ENCODE peak calls at places on chromosomes 2 and 18, in five cellular contexts. M is effector memory CD4-positive, alpha-beta T cell; Y is heart left ventricle; V is hepatocyte; Z is mammary epithelial cell. X is an unnamed sample. For H3K36me3 and H3K4me1, the result is how much of the 10 kb centered on the place peaks cover.

GRCh38 chr2:170113168-170113567 is 64.8 kb upstream of the MYO3B start:
- DNase-seq in M (no peak), Y (no peak), Z (no peak), V (no peak), X (no peak)

GRCh38 chr2:101255501-101255900 is 2.8 kb downstream of the CNOT11 start:
- DNase-seq in Z (peak), M (no peak), Y (no peak), V (no peak), X (peak)

GRCh38 chr2:30225131-30225762 is 6.1 kb upstream of the LBH start:
- DNase-seq in V (peak), Y (peak), Z (peak), M (peak), X (peak)

GRCh38 chr2:78992451-78992806 is 33.1 kb upstream of the REG3G start:
- DNase-seq in Y (no peak), M (no peak), V (peak), Z (no peak), X (no peak)

GRCh38 chr2:25620711-25621110 is 52.7 kb downstream of the DTNB start:
- DNase-seq in M (no peak), V (no peak), Y (no peak), Z (no peak), X (no peak)

GRCh38 chr2:45256867-45257641 is 247.8 kb upstream of the SIX2 start:
- DNase-seq in V (peak), M (no peak), Z (no peak), Y (no peak), X (no peak)

GRCh38 chr2:101124684-101125366 is 26.4 kb downstream of the TBC1D8 start:
- DNase-seq in Y (no peak), M (no peak), V (peak), Z (peak), X (peak)

GRCh38 chr2:232006282-232006681 is 44.8 kb downstream of the DIS3L2 start:
- DNase-seq in M (no peak), V (no peak), Y (no peak), Z (no peak), X (no peak)

GRCh38 chr2:191048073-191048472 is 34.1 kb upstream of the STAT1 start:
- DNase-seq in M (no peak), Y (no peak), V (no peak), Z (no peak), X (peak)

GRCh38 chr2:157444643-157445040 is 753 bp upstream of the CYTIP start:
- DNase-seq in Z (no peak), V (no peak), M (no peak), Y (no peak), X (no peak)

GRCh38 chr2:200086911-200087310 is 131.5 kb downstream of the MAIP1 start:
- DNase-seq in Z (no peak), Y (no peak), V (peak), M (no peak), X (peak)

GRCh38 chr2:145906356-145906755 is 1386.4 kb upstream of the ZEB2 start:
- DNase-seq in V (peak), Z (peak), Y (no peak), M (no peak), X (no peak)

GRCh38 chr2:101733257-101733993 is 35.9 kb downstream of the MAP4K4 start:
- DNase-seq in Y (no peak), M (no peak), V (no peak), Z (no peak), X (no peak)

GRCh38 chr2:165401285-165401852 is 68.1 kb upstream of the CSRNP3 start:
- DNase-seq in Y (no peak), M (no peak), Z (peak), V (peak), X (peak)

GRCh38 chr18:48826271-48826670 is 124.5 kb downstream of the SMAD7 start:
- DNase-seq in V (no peak), Y (no peak), Z (no peak), M (no peak), X (no peak)

GRCh38 chr2:58680938-58681337 is 439.8 kb upstream of the FANCL start:
- DNase-seq in Y (no peak), V (no peak), M (no peak), Z (no peak), X (peak)

GRCh38 chr18:44592639-44593038 is 88.0 kb upstream of the SETBP1 start:
- DNase-seq in Y (no peak), M (no peak), Z (no peak), V (peak), X (peak)

GRCh38 chr2:1486670-1487069 is 73.4 kb downstream of the TPO start:
- DNase-seq in Z (no peak), Y (peak), V (no peak), M (no peak), X (no peak)

GRCh38 chr2:209260281-209260680 is 163.6 kb upstream of the MAP2 start:
- DNase-seq in Z (no peak), M (no peak), Y (no peak), V (no peak), X (no peak)

GRCh38 chr2:109260116-109260855 is 131.3 kb downstream of the SH3RF3 start:
- DNase-seq in Z (no peak), M (no peak), V (no peak), Y (peak), X (no peak)

GRCh38 chr2:188395903-188396699 is 104.4 kb downstream of the GULP1 start:
- DNase-seq in Y (no peak), M (no peak), V (no peak), Z (no peak), X (no peak)

GRCh38 chr2:11777066-11777782 is 30.8 kb downstream of the LPIN1 start:
- DNase-seq in Z (no peak), M (no peak), V (peak), Y (no peak), X (no peak)

GRCh38 chr2:195162194-195162593 is 494.8 kb upstream of the SLC39A10 start:
- DNase-seq in Z (no peak), M (no peak), Y (no peak), V (no peak), X (no peak)

GRCh38 chr2:104521247-104521646 is 332.7 kb upstream of the POU3F3 start:
- DNase-seq in V (no peak), Z (no peak), Y (no peak), M (no peak), X (no peak)

GRCh38 chr2:161981016-161981415 is 93.0 kb downstream of the DPP4 start:
- DNase-seq in V (no peak), Z (peak), M (no peak), Y (no peak), X (no peak)

GRCh38 chr2:31660812-31661335 is 80.1 kb upstream of the SRD5A2 start:
- DNase-seq in M (no peak), Y (no peak), V (no peak), Z (peak), X (no peak)

GRCh38 chr18:23189768-23190661 is 54.7 kb downstream of the CABLES1 start:
- DNase-seq in Z (no peak), V (no peak), Y (no peak), M (no peak), X (no peak)

GRCh38 chr18:27780061-27780740 is 396.7 kb downstream of the CDH2 start:
- DNase-seq in V (no peak), Z (no peak), Y (no peak), M (no peak), X (peak)

GRCh38 chr18:53153281-53153680 is 813.3 kb downstream of the DCC start:
- DNase-seq in Z (no peak), M (no peak), Y (no peak), V (peak), X (peak)

GRCh38 chr18:55585586-55586521 is 2.1 kb downstream of the TCF4 start:
- DNase-seq in Y (no peak), Z (no peak), M (no peak), V (no peak), X (peak)

GRCh38 chr18:9109523-9109922 is 7.0 kb downstream of the NDUFV2 start:
- DNase-seq in V (no peak), M (no peak), Y (no peak), Z (no peak), X (peak)

GRCh38 chr2:9961014-9961413 is 9.5 kb downstream of the GRHL1 start:
- DNase-seq in Z (no peak), V (no peak), Y (no peak), M (no peak), X (no peak)

GRCh38 chr18:9869713-9870430 is 15.9 kb upstream of the TXNDC2 start:
- DNase-seq in M (no peak), V (peak), Z (peak), Y (no peak), X (peak)

GRCh38 chr2:100809486-100809885 is 10.5 kb upstream of the NPAS2 start:
- DNase-seq in V (no peak), Z (no peak), Y (no peak), M (no peak), X (no peak)

DNA sequence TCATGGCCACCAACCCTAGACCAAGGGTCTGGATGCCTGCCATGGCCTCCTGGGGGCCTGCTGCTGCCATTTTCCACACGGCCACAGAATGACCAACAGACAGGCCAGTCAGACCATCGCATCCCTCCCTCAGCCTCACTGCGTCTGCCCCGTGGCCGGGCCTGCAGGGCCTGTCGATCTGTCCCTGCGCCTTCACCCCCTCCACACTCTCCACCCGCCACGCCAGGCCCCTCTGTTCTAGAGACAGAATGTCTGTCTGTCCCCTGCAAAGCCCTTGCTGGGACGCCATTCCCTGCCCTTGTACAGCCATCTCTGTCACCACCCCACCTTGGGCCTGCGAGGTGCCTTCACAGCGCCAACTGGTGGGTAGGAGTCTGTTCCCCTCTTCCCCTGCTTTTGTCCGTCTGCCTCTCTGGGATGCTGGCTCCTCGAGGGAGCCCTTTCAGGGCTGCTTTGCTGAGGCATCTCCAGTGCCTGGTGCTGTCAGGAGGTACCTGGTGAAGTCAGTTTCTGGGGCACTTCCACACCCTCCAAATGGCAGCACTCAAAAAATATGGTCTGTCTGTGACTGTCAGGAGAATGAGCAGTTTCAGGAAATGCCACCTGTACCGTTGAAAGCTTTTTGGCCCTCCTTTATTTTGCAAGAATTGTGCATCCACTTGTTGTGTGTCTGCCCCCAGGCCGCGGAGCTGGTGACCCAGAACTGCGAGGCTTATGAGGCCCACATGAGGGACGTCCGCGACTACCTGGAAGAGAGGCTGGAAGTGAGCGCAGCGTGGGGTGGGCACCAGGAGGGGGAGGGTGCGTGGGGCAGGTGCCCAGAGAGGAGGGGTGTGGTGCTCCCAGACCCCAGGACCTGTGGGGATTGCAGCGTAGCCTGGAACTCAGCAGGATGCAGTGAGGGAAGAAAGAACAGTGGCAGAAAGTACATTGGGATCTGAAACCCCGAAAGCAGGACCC is 6.7 kb upstream of the ESPNL start:
- DNase-seq in M (no peak), V (no peak), Z (no peak), Y (peak), X (no peak)
- H3K36me3 ChIP-seq in M (under half), V (under half), Z (under half), Y (under half), X (under half)

GRCh38 chr2:43410055-43410604 is 183.7 kb upstream of the ZFP36L2 start:
- DNase-seq in Z (no peak), Y (no peak), V (no peak), M (no peak), X (no peak)
- H3K4me1 ChIP-seq in Z (under half), Y (half or more), V (under half), M (under half), X (under half)

DNA sequence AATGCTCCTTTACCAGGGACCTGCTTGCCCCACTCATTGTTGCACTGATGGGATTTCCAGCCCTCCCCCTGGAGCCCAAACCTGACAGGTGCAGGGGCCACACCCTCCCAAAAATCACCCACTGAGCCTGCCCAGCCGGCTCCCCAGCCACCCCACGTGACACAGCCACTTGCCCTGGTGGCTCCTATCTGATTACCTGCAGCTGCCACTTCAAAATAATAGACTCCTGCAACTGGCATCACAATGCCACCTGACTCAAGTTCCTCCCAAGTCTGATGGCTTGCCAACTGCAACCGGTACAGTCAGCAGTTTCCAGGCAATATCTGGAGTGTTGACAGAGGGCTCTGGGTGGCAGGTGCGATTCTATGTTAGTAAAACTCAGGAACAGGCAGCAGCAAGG is 66.2 kb downstream of the CRACDL start:
- DNase-seq in Z (no peak), M (no peak), V (no peak), Y (no peak), X (no peak)
- H3K4me3 ChIP-seq in Z (no peak), M (no peak), V (no peak), Y (no peak), X (no peak)

DNA sequence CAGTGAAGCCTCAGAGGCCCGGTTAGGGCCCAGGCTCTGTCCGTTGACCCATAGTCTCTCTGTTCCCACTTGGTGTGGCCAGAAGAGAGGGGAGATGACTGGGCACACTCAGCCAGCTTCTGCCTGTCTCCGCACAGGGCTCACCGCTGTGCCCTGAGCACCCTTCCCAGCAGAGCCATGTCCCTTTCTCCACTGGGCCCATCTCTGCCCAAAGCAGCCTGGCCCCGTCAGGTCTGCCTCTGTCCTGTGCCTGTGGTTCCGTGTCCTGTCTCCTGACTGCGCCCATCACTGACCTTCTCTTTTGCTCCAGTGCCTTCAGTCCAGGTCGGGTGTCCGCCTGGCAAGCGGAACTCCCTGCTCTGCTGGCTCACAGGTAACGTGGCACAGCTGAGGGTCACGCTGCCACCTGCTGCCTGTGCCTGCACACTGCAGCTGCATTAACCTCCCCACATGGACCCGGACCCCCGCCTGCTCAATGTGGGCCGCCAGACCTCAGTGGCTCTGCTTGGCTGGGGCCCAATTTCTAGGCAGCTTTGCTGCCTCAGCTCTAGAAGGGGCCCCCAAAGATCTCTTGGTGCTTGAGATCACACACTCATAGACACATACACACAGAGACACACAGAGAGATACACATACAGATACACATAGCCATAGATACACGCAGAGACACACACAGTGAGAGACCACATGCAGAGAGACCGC is 15.2 kb upstream of the CNNM3 start:
- DNase-seq in Z (peak), Y (peak), V (peak), M (peak), X (peak)
- H3K36me3 ChIP-seq in Z (under half), Y (under half), V (under half), M (under half), X (under half)

GRCh38 chr18:2985628-2986027 is 27.3 kb downstream of the LPIN2 start:
- DNase-seq in Z (peak), M (no peak), V (no peak), Y (no peak), X (peak)
- H3K4me1 ChIP-seq in Z (under half), M (under half), V (half or more), Y (under half), X (half or more)

DNA sequence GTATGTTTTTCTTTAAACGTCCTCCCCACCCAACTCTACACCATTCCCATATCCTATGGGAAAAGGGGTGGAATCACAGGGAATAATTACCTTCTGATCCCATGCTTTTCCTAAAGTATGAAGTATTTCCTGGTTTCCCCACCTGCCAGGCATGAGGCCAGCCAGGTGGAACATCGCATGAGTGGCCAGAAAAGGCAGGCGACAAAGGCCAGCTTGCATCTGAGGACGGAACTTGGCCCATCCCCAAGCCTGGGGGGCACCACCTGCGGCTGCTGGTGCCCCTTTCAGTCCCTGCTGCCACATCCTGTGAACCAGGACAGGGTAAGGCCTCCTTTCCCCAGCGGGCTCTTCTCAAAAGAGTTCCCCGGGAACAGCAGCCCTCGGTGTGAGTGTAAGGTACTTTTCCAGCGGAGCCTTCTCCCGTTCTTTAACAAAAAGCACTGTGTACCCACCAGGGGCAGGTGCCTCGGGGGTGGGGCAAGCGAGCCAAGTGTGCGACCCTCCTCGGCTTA is 1.2 kb upstream of the ERFE start:
- DNase-seq in V (no peak), Z (no peak), Y (peak), M (no peak), X (no peak)
- H3K4me3 ChIP-seq in V (no peak), Z (no peak), Y (no peak), M (no peak), X (no peak)

DNA sequence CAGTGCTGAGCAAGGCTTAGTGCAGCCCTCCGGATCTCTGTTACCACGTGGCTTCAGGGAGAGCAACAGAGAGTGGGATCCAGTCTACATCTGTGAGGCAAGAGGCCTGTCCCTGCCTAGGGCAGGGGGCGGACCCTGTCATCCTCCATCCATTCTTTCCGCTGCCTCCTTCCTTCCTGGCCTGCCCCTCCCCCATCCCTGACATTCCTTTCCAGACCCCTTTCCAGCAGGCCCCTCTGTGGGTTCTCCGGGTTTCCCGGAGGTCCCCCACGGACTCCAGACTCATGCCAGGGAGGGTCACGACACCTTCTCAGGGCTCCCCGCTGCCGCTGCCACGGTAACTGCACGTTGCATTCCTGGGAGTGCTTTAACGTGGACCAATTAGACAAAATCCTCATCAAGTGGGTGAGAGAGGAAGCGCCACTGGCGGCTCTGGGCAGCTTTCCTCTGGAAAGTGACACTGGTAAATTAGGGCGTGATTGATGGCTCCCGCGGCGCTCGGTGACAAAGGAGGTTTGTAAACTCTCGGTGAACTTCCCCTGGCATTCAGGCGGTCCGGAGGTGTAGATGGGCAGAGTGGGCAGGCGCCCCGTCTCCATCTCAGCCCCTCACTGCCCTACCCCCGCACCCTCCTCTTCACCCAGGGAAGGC is 11.4 kb downstream of the ATOH8 start:
- DNase-seq in V (no peak), Z (no peak), M (no peak), Y (peak), X (no peak)
- H3K36me3 ChIP-seq in V (under half), Z (under half), M (under half), Y (under half), X (half or more)

DNA sequence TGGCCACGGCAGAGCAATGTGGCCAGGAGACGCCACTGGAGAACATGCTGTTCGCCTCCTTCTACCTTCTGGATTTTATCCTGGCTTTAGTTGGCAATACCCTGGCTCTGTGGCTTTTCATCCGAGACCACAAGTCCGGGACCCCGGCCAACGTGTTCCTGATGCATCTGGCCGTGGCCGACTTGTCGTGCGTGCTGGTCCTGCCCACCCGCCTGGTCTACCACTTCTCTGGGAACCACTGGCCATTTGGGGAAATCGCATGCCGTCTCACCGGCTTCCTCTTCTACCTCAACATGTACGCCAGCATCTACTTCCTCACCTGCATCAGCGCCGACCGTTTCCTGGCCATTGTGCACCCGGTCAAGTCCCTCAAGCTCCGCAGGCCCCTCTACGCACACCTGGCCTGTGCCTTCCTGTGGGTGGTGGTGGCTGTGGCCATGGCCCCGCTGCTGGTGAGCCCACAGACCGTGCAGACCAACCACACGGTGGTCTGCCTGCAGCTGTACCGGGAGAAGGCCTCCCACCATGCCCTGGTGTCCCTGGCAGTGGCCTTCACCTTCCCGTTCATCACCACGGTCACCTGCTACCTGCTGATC is 4.9 kb downstream of the GPR17 start:
- DNase-seq in Z (no peak), Y (peak), V (no peak), M (no peak), X (no peak)
- H3K4me1 ChIP-seq in Z (under half), Y (half or more), V (under half), M (under half), X (under half)